ENCODE peak calls at places on chromosome 5, in nine cellular contexts. One of them, this sample, is unnamed.

GRCh38 chr5:72860499-72860898 is 44.0 kb downstream of the TNPO1 start:
- DNase-seq in GM04504: peak
- DNase-seq in activated CD4-positive, alpha-beta memory T cell treated with anti-CD3 and anti-CD28 coated beads, Interleukin-2, amount 10 ng/mL, durations not matched to agents 7 days and 5 days: no peak
- DNase-seq in RPMI7951: peak
- DNase-seq in GM03348: peak
- DNase-seq in GM13976: no peak
- DNase-seq in endothelial cell of umbilical vein: peak
- DNase-seq in KBM-7: no peak
- DNase-seq in iris pigment epithelial cell: peak
- DNase-seq in this sample: no peak

GRCh38 chr5:14351845-14352712 is 208.9 kb downstream of the TRIO start:
- DNase-seq in GM03348: peak
- DNase-seq in RPMI7951: peak
- DNase-seq in endothelial cell of umbilical vein: peak
- DNase-seq in GM04504: peak
- DNase-seq in KBM-7: peak
- DNase-seq in GM13976: peak
- DNase-seq in iris pigment epithelial cell: peak
- DNase-seq in activated CD4-positive, alpha-beta memory T cell treated with anti-CD3 and anti-CD28 coated beads, Interleukin-2, amount 10 ng/mL, durations not matched to agents 7 days and 5 days: peak
- DNase-seq in this sample: peak

GRCh38 chr5:72472666-72473422 is 34.4 kb downstream of the ZNF366 start:
- DNase-seq in activated CD4-positive, alpha-beta memory T cell treated with anti-CD3 and anti-CD28 coated beads, Interleukin-2, amount 10 ng/mL, durations not matched to agents 7 days and 5 days: no peak
- DNase-seq in iris pigment epithelial cell: no peak
- DNase-seq in RPMI7951: peak
- DNase-seq in endothelial cell of umbilical vein: no peak
- DNase-seq in GM04504: no peak
- DNase-seq in GM03348: peak
- DNase-seq in KBM-7: peak
- DNase-seq in GM13976: no peak
- DNase-seq in this sample: no peak

GRCh38 chr5:54889826-54890225 is 95.6 kb downstream of the ESM1 start:
- DNase-seq in endothelial cell of umbilical vein: peak
- DNase-seq in KBM-7: no peak
- DNase-seq in GM04504: no peak
- DNase-seq in GM13976: no peak
- DNase-seq in iris pigment epithelial cell: peak
- DNase-seq in RPMI7951: peak
- DNase-seq in GM03348: peak
- DNase-seq in activated CD4-positive, alpha-beta memory T cell treated with anti-CD3 and anti-CD28 coated beads, Interleukin-2, amount 10 ng/mL, durations not matched to agents 7 days and 5 days: no peak
- DNase-seq in this sample: no peak

GRCh38 chr5:61228691-61229280 is 66.5 kb upstream of the SMIM15 start:
- DNase-seq in GM04504: no peak
- DNase-seq in iris pigment epithelial cell: peak
- DNase-seq in RPMI7951: peak
- DNase-seq in activated CD4-positive, alpha-beta memory T cell treated with anti-CD3 and anti-CD28 coated beads, Interleukin-2, amount 10 ng/mL, durations not matched to agents 7 days and 5 days: no peak
- DNase-seq in KBM-7: peak
- DNase-seq in endothelial cell of umbilical vein: peak
- DNase-seq in GM03348: peak
- DNase-seq in GM13976: peak
- DNase-seq in this sample: no peak

GRCh38 chr5:98564836-98565235 is 208.6 kb upstream of the RGMB start:
- DNase-seq in GM03348: peak
- DNase-seq in RPMI7951: no peak
- DNase-seq in iris pigment epithelial cell: peak
- DNase-seq in endothelial cell of umbilical vein: no peak
- DNase-seq in GM04504: no peak
- DNase-seq in KBM-7: no peak
- DNase-seq in activated CD4-positive, alpha-beta memory T cell treated with anti-CD3 and anti-CD28 coated beads, Interleukin-2, amount 10 ng/mL, durations not matched to agents 7 days and 5 days: no peak
- DNase-seq in GM13976: no peak
- DNase-seq in this sample: no peak

GRCh38 chr5:92560698-92561361 is 1020.2 kb downstream of the NR2F1-AS1 start:
- DNase-seq in endothelial cell of umbilical vein: no peak
- DNase-seq in KBM-7: no peak
- DNase-seq in GM13976: no peak
- DNase-seq in GM03348: peak
- DNase-seq in GM04504: peak
- DNase-seq in RPMI7951: peak
- DNase-seq in iris pigment epithelial cell: peak
- DNase-seq in activated CD4-positive, alpha-beta memory T cell treated with anti-CD3 and anti-CD28 coated beads, Interleukin-2, amount 10 ng/mL, durations not matched to agents 7 days and 5 days: no peak
- DNase-seq in this sample: no peak

GRCh38 chr5:154757647-154758406 is 2.6 kb downstream of the LARP1 start:
- DNase-seq in endothelial cell of umbilical vein: peak
- DNase-seq in GM03348: no peak
- DNase-seq in RPMI7951: no peak
- DNase-seq in KBM-7: no peak
- DNase-seq in GM13976: no peak
- DNase-seq in activated CD4-positive, alpha-beta memory T cell treated with anti-CD3 and anti-CD28 coated beads, Interleukin-2, amount 10 ng/mL, durations not matched to agents 7 days and 5 days: peak
- DNase-seq in iris pigment epithelial cell: peak
- DNase-seq in GM04504: no peak
- DNase-seq in this sample: peak

GRCh38 chr5:125609011-125609410 is 814.2 kb upstream of the GRAMD2B start:
- DNase-seq in GM13976: no peak
- DNase-seq in GM04504: no peak
- DNase-seq in GM03348: no peak
- DNase-seq in KBM-7: no peak
- DNase-seq in RPMI7951: no peak
- DNase-seq in iris pigment epithelial cell: peak
- DNase-seq in endothelial cell of umbilical vein: no peak
- DNase-seq in activated CD4-positive, alpha-beta memory T cell treated with anti-CD3 and anti-CD28 coated beads, Interleukin-2, amount 10 ng/mL, durations not matched to agents 7 days and 5 days: no peak
- DNase-seq in this sample: no peak

GRCh38 chr5:149345892-149346222 is 558 bp downstream of the GRPEL2 start:
- DNase-seq in RPMI7951: peak
- DNase-seq in activated CD4-positive, alpha-beta memory T cell treated with anti-CD3 and anti-CD28 coated beads, Interleukin-2, amount 10 ng/mL, durations not matched to agents 7 days and 5 days: peak
- DNase-seq in GM04504: no peak
- DNase-seq in endothelial cell of umbilical vein: no peak
- DNase-seq in KBM-7: peak
- DNase-seq in GM13976: peak
- DNase-seq in GM03348: peak
- DNase-seq in iris pigment epithelial cell: peak
- DNase-seq in this sample: no peak

GRCh38 chr5:63768221-63768620 is 194.0 kb downstream of the HTR1A start:
- DNase-seq in GM04504: no peak
- DNase-seq in RPMI7951: no peak
- DNase-seq in endothelial cell of umbilical vein: no peak
- DNase-seq in activated CD4-positive, alpha-beta memory T cell treated with anti-CD3 and anti-CD28 coated beads, Interleukin-2, amount 10 ng/mL, durations not matched to agents 7 days and 5 days: no peak
- DNase-seq in KBM-7: no peak
- DNase-seq in iris pigment epithelial cell: no peak
- DNase-seq in GM03348: no peak
- DNase-seq in GM13976: no peak
- DNase-seq in this sample: no peak

GRCh38 chr5:177515580-177515979 is 1.2 kb downstream of the DDX41 start:
- DNase-seq in activated CD4-positive, alpha-beta memory T cell treated with anti-CD3 and anti-CD28 coated beads, Interleukin-2, amount 10 ng/mL, durations not matched to agents 7 days and 5 days: no peak
- DNase-seq in RPMI7951: no peak
- DNase-seq in GM04504: no peak
- DNase-seq in GM13976: no peak
- DNase-seq in KBM-7: no peak
- DNase-seq in GM03348: no peak
- DNase-seq in iris pigment epithelial cell: no peak
- DNase-seq in endothelial cell of umbilical vein: no peak
- DNase-seq in this sample: no peak

GRCh38 chr5:34563951-34564705 is 92.0 kb upstream of the RAI14 start:
- DNase-seq in RPMI7951: peak
- DNase-seq in endothelial cell of umbilical vein: no peak
- DNase-seq in GM04504: no peak
- DNase-seq in GM13976: no peak
- DNase-seq in GM03348: no peak
- DNase-seq in iris pigment epithelial cell: peak
- DNase-seq in KBM-7: no peak
- DNase-seq in activated CD4-positive, alpha-beta memory T cell treated with anti-CD3 and anti-CD28 coated beads, Interleukin-2, amount 10 ng/mL, durations not matched to agents 7 days and 5 days: no peak
- DNase-seq in this sample: no peak

GRCh38 chr5:907366-907765 is 14.7 kb downstream of the TRIP13 start:
- DNase-seq in activated CD4-positive, alpha-beta memory T cell treated with anti-CD3 and anti-CD28 coated beads, Interleukin-2, amount 10 ng/mL, durations not matched to agents 7 days and 5 days: no peak
- DNase-seq in endothelial cell of umbilical vein: no peak
- DNase-seq in RPMI7951: no peak
- DNase-seq in GM03348: no peak
- DNase-seq in KBM-7: no peak
- DNase-seq in GM04504: no peak
- DNase-seq in GM13976: no peak
- DNase-seq in iris pigment epithelial cell: no peak
- DNase-seq in this sample: no peak